ENCODE peak calls at places on chromosomes 5 and 9, in five cellular contexts. One of them, this sample, is unnamed.

GRCh38 chr9:22100626-22101025 is 91.5 kb upstream of the CDKN2B start:
- DNase-seq in M059J: peak
- DNase-seq in GM12865: peak
- DNase-seq in NCI-H2029 treated with DMSO at 0.1 percent for 48 hours: no peak
- DNase-seq in NCI-H510A treated with DMSO at 0.1 percent for 48 hours: no peak
- DNase-seq in this sample: no peak

GRCh38 chr9:101999441-101999840 is 261.0 kb upstream of the GRIN3A start:
- DNase-seq in GM12865: no peak
- DNase-seq in M059J: no peak
- DNase-seq in NCI-H2029 treated with DMSO at 0.1 percent for 48 hours: peak
- DNase-seq in NCI-H510A treated with DMSO at 0.1 percent for 48 hours: peak
- DNase-seq in this sample: no peak

GRCh38 chr9:35755071-35755470 is 995 bp upstream of the MSMP start:
- DNase-seq in GM12865: no peak
- DNase-seq in NCI-H2029 treated with DMSO at 0.1 percent for 48 hours: no peak
- DNase-seq in M059J: no peak
- DNase-seq in NCI-H510A treated with DMSO at 0.1 percent for 48 hours: no peak
- DNase-seq in this sample: no peak

GRCh38 chr9:69174645-69175487 is 789 bp downstream of the TJP2 start:
- DNase-seq in NCI-H510A treated with DMSO at 0.1 percent for 48 hours: peak
- DNase-seq in M059J: peak
- DNase-seq in NCI-H2029 treated with DMSO at 0.1 percent for 48 hours: no peak
- DNase-seq in GM12865: peak
- DNase-seq in this sample: peak

GRCh38 chr5:97071101-97071500 is 71.3 kb downstream of the LIX1 start:
- DNase-seq in NCI-H510A treated with DMSO at 0.1 percent for 48 hours: no peak
- DNase-seq in GM12865: no peak
- DNase-seq in M059J: peak
- DNase-seq in NCI-H2029 treated with DMSO at 0.1 percent for 48 hours: no peak
- DNase-seq in this sample: no peak

GRCh38 chr9:108151161-108151586 is 661.6 kb upstream of the KLF4 start:
- DNase-seq in NCI-H510A treated with DMSO at 0.1 percent for 48 hours: no peak
- DNase-seq in M059J: peak
- DNase-seq in NCI-H2029 treated with DMSO at 0.1 percent for 48 hours: no peak
- DNase-seq in GM12865: no peak
- DNase-seq in this sample: no peak

GRCh38 chr5:151707566-151707965 is 20.9 kb upstream of the SPARC start:
- DNase-seq in NCI-H510A treated with DMSO at 0.1 percent for 48 hours: no peak
- DNase-seq in NCI-H2029 treated with DMSO at 0.1 percent for 48 hours: no peak
- DNase-seq in M059J: no peak
- DNase-seq in GM12865: no peak
- DNase-seq in this sample: no peak

GRCh38 chr5:73938280-73938937 is 312.4 kb downstream of the ARHGEF28 start:
- DNase-seq in GM12865: no peak
- DNase-seq in NCI-H510A treated with DMSO at 0.1 percent for 48 hours: no peak
- DNase-seq in NCI-H2029 treated with DMSO at 0.1 percent for 48 hours: no peak
- DNase-seq in M059J: peak
- DNase-seq in this sample: no peak

GRCh38 chr5:61332369-61332745 is 299 bp downstream of the ZSWIM6 start:
- DNase-seq in NCI-H2029 treated with DMSO at 0.1 percent for 48 hours: no peak
- DNase-seq in M059J: peak
- DNase-seq in GM12865: peak
- DNase-seq in NCI-H510A treated with DMSO at 0.1 percent for 48 hours: no peak
- DNase-seq in this sample: peak

GRCh38 chr5:132215329-132215728 is 12.3 kb downstream of the P4HA2 start:
- DNase-seq in M059J: peak
- DNase-seq in NCI-H510A treated with DMSO at 0.1 percent for 48 hours: no peak
- DNase-seq in GM12865: no peak
- DNase-seq in NCI-H2029 treated with DMSO at 0.1 percent for 48 hours: peak
- DNase-seq in this sample: no peak

GRCh38 chr9:127519301-127520166 is 68.2 kb downstream of the LRSAM1 start:
- DNase-seq in M059J: peak
- DNase-seq in NCI-H510A treated with DMSO at 0.1 percent for 48 hours: no peak
- DNase-seq in NCI-H2029 treated with DMSO at 0.1 percent for 48 hours: no peak
- DNase-seq in GM12865: peak
- DNase-seq in this sample: peak

GRCh38 chr5:79225026-79225425 is 10.9 kb upstream of the JMY start:
- DNase-seq in NCI-H510A treated with DMSO at 0.1 percent for 48 hours: no peak
- DNase-seq in GM12865: peak
- DNase-seq in M059J: no peak
- DNase-seq in NCI-H2029 treated with DMSO at 0.1 percent for 48 hours: no peak
- DNase-seq in this sample: no peak

GRCh38 chr5:126614189-126614588 is 13.4 kb downstream of the PHAX start:
- DNase-seq in M059J: no peak
- DNase-seq in NCI-H2029 treated with DMSO at 0.1 percent for 48 hours: no peak
- DNase-seq in NCI-H510A treated with DMSO at 0.1 percent for 48 hours: no peak
- DNase-seq in GM12865: no peak
- DNase-seq in this sample: no peak

GRCh38 chr5:149799119-149799623 is 69.1 kb downstream of the PPARGC1B start:
- DNase-seq in GM12865: no peak
- DNase-seq in NCI-H2029 treated with DMSO at 0.1 percent for 48 hours: peak
- DNase-seq in M059J: peak
- DNase-seq in NCI-H510A treated with DMSO at 0.1 percent for 48 hours: peak
- DNase-seq in this sample: no peak

GRCh38 chr9:116555556-116556180 is 131.4 kb upstream of the TRIM32 start:
- DNase-seq in M059J: no peak
- DNase-seq in NCI-H510A treated with DMSO at 0.1 percent for 48 hours: no peak
- DNase-seq in GM12865: no peak
- DNase-seq in NCI-H2029 treated with DMSO at 0.1 percent for 48 hours: no peak
- DNase-seq in this sample: no peak

GRCh38 chr9:69397384-69398214 is 72.6 kb downstream of the ENTREP1 start:
- DNase-seq in NCI-H2029 treated with DMSO at 0.1 percent for 48 hours: no peak
- DNase-seq in GM12865: no peak
- DNase-seq in M059J: peak
- DNase-seq in NCI-H510A treated with DMSO at 0.1 percent for 48 hours: no peak
- DNase-seq in this sample: no peak

GRCh38 chr5:111432828-111433536 is 79.4 kb downstream of the STARD4 start:
- DNase-seq in NCI-H510A treated with DMSO at 0.1 percent for 48 hours: no peak
- DNase-seq in NCI-H2029 treated with DMSO at 0.1 percent for 48 hours: no peak
- DNase-seq in GM12865: no peak
- DNase-seq in M059J: no peak
- DNase-seq in this sample: no peak

GRCh38 chr9:6566409-6567139 is 79.0 kb downstream of the GLDC start:
- DNase-seq in NCI-H510A treated with DMSO at 0.1 percent for 48 hours: no peak
- DNase-seq in NCI-H2029 treated with DMSO at 0.1 percent for 48 hours: no peak
- DNase-seq in M059J: peak
- DNase-seq in GM12865: peak
- DNase-seq in this sample: no peak

GRCh38 chr5:81020478-81021167 is 60.5 kb downstream of the RASGRF2 start:
- DNase-seq in NCI-H2029 treated with DMSO at 0.1 percent for 48 hours: no peak
- DNase-seq in NCI-H510A treated with DMSO at 0.1 percent for 48 hours: no peak
- DNase-seq in M059J: peak
- DNase-seq in GM12865: no peak
- DNase-seq in this sample: no peak

GRCh38 chr9:127611796-127612790 is at the start of gene STXBP1:
- DNase-seq in NCI-H2029 treated with DMSO at 0.1 percent for 48 hours: peak
- DNase-seq in GM12865: peak
- DNase-seq in NCI-H510A treated with DMSO at 0.1 percent for 48 hours: peak
- DNase-seq in M059J: peak
- DNase-seq in this sample: peak